ENCODE peak calls at places on chromosome 11, in five cellular contexts. Y is H1, I is IMR-90, J is mesenchymal stem cell, Z is mesendoderm. W is an unnamed sample.

GRCh38 chr11:16346975-16347374 is 9.4 kb downstream of the SOX6 start:
- DNase-seq in Y (no peak), I (peak), J (peak), Z (no peak), W (peak)

GRCh38 chr11:27700351-27701261 is at the start of gene BDNF:
- DNase-seq in Y (peak), I (peak), J (peak), Z (peak), W (no peak)

GRCh38 chr11:113365895-113366294 is 21.7 kb upstream of the ANKK1 start:
- DNase-seq in Y (no peak), I (no peak), J (no peak), Z (no peak), W (no peak)

GRCh38 chr11:68027667-68028066 is 2.8 kb upstream of the NDUFS8 start:
- DNase-seq in Y (no peak), I (no peak), J (no peak), Z (no peak), W (no peak)

GRCh38 chr11:72084076-72084475 is 3.4 kb downstream of the LRRC51 start:
- DNase-seq in Y (no peak), I (no peak), J (no peak), Z (no peak), W (no peak)

GRCh38 chr11:3854660-3854976 is 846 bp upstream of the STIM1 start:
- DNase-seq in Y (no peak), I (no peak), J (no peak), Z (peak), W (no peak)

GRCh38 chr11:34337016-34337415 is 20.8 kb downstream of the ABTB2 start:
- DNase-seq in Y (no peak), I (no peak), J (no peak), Z (no peak), W (no peak)

GRCh38 chr11:127632971-127633680 is 632.6 kb upstream of the KIRREL3 start:
- DNase-seq in Y (no peak), I (no peak), J (no peak), Z (peak), W (no peak)

DNA sequence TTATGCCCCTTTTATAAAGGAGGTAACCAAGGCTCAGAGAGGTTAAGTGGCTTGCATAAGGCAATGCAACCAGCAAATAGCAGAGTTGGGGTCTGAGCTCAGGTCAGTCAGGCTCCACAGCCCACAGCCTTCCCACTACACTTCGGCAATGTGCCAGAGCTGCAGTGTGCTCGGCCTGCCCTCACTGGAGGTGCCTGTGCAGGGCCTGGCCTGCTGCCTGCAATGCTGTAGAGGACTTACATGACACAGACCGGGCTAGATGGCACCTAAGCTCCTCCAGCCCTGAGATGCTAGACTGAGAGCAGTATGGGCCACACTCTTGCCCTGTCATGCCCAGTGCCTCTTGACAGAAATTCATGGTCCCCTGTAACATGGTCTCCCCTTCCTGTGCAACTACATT is 49.8 kb downstream of the SERPINH1 start:
- DNase-seq in Y (no peak), I (no peak), J (no peak), Z (no peak), W (no peak)
- H3K23ac ChIP-seq in Y (no peak), I (no peak), J (no peak), Z (no peak), W (no peak)

DNA sequence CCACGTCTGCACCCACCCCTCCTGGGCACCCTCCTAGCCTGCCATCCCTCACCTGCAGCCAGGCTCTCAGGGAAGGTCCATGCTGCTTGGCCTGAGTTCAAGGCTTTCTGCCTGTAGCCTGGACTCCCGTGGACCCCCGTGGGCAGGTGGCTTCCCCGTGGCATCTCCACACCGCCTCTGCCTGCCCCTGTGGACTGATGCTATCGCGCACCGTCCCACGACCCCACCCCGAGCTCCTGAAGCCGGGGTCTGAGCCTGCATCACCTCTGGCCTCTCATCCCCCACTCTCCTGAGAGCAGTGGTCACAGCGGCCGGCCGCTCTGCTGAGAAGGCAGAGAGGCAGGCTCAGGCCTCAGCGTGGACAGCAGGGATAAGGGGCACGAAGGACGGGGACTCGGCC is 4.5 kb downstream of the IFITM5 start:
- DNase-seq in Y (no peak), I (no peak), J (no peak), Z (no peak), W (no peak)
- H3K23ac ChIP-seq in Y (no peak), I (no peak), J (no peak), Z (no peak), W (no peak)

GRCh38 chr11:117851852-117852251 is 24.6 kb downstream of the FXYD6 start:
- DNase-seq in Y (no peak), I (no peak), J (no peak), Z (no peak), W (no peak)

GRCh38 chr11:117852309-117852708 is 24.1 kb downstream of the FXYD6 start:
- DNase-seq in Y (no peak), I (no peak), J (no peak), Z (no peak), W (no peak)

GRCh38 chr11:117851091-117851490 is 25.4 kb downstream of the FXYD6 start:
- DNase-seq in Y (no peak), I (peak), J (no peak), Z (peak), W (no peak)

GRCh38 chr11:117855452-117855851 is 21.0 kb downstream of the FXYD6 start:
- DNase-seq in Y (no peak), I (no peak), J (no peak), Z (peak), W (no peak)

DNA sequence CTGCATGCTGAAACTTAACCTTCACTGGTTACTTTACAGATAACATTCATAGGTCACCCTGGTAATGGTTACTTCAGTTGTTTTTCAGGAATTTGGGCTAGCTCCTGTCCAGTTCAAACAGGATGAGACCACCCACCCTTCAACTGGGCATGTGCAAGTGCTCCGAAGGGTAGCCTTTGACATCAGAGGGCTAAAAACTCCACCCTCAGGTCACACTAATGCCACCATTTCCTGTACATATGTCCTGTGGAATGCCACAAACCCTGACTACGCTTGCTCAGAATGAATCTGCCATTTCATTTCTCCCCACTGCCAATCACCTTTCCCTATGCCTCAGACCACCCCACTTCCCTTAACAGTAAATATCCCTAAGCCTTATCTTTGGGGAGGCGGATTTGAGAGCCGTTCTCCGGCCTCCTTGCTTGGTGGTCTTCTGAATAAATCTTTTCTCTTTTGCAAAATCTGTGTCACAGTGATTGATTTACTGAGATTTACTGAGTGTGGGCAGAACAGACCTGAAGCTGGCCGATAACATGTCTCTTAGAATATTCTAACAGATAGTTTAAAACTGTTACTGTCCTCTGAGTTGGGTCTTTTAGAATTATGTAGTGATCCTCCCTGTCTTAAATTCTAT is 25.4 kb upstream of the FXYD2 start:
- DNase-seq in Y (no peak), I (no peak), J (no peak), Z (no peak), W (no peak)
- H3K23ac ChIP-seq in Y (no peak), I (no peak), J (no peak), Z (no peak), W (no peak)

DNA sequence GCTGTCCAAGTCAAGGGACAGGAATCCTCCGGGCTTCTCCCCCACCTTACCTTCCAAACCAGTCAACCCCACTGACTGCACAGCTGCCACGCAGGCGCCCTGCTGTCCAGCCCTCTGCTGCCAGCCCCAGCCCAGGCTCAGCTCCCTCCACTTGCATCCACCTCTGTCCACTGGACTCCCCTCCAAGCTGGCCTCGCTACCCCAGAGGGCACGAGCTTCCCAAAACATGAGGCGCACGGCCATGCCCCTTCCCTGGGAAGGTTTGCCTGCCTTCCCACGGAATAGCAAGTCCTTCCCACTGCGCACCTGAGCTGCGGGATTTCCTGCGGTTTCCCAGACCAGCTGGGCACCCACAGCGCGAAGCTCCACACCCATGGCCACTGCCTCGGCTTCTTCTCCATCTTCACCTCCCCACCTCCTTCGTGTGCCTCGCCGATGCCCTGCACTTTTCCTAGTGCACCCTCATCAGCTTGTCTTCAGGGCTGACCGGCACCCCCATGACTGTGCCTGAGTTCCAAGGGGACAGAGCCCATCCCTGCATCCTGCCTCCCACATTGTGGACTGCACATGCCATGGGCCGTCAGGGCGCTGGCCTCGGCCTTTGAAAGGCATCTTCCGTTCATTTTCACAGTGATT is 16.6 kb downstream of the IFITM10 start:
- DNase-seq in Y (no peak), I (no peak), J (no peak), Z (no peak), W (no peak)
- H3K23ac ChIP-seq in Y (no peak), I (no peak), J (no peak), Z (no peak), W (no peak)

GRCh38 chr11:2195756-2196088 is 24.1 kb upstream of the TH start:
- DNase-seq in Y (no peak), I (no peak), J (no peak), Z (no peak), W (no peak)

GRCh38 chr11:2194877-2195755 is 23.5 kb upstream of the TH start:
- DNase-seq in Y (peak), I (peak), J (peak), Z (peak), W (no peak)

GRCh38 chr11:2190670-2191471 is 19.3 kb upstream of the TH start:
- DNase-seq in Y (no peak), I (no peak), J (no peak), Z (no peak), W (no peak)

GRCh38 chr11:2192435-2192834 is 20.8 kb upstream of the TH start:
- DNase-seq in Y (no peak), I (no peak), J (no peak), Z (no peak), W (no peak)

DNA sequence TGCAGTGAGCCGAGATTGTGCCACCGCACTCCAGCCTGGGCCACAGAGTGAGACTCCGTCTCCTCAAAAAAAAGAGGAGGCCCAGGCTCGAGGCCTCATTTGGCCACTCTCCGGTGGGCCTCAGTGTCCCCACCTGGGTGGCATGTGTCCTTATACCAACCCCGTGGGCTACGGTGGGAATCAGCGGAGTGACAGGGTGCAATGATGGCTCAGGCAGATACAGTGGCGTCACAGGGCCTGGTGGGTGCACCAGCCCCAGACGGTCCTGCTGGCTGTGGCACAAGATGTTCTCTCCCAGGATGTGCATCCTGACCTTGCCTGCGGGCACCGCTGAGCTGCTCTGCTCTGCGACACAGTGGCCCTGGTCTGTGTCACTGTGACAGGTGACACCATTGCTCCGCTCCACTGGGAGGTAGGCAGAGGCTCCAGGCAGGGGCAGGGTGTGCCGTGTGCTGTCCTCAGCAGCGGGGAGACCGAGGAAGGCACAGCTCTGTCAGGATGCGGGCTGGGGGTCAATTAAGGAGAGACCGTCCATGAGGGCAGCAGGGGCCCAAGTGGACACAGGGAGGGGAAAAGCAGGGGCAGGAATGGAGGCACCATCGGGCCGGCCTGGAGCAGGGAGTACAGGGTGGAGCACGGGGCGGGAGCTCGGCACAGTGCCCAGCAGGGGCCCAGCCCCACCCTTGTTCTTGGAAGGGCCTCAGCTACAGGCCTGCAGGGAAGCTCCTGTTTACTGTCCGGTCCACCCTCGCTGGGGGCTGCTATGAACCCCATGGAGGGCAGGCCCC is 21.7 kb upstream of the TH start:
- DNase-seq in Y (no peak), I (no peak), J (no peak), Z (no peak), W (peak)
- H3K23ac ChIP-seq in Y (no peak), I (no peak), J (no peak), Z (no peak), W (no peak)

GRCh38 chr11:58561394-58562102 is 14.1 kb downstream of the LPXN start:
- DNase-seq in Y (no peak), I (no peak), J (no peak), Z (no peak), W (no peak)
- H3K23ac ChIP-seq in Y (no peak), I (no peak), J (no peak), Z (no peak), W (no peak)